ENCODE peak calls at places on chromosomes 12 and 14, in six cellular contexts. B is heart right ventricle; O is A549; X is CD4-positive, alpha-beta memory T cell; Q is stomach; D is HepG2. J is an unnamed sample.

GRCh38 chr14:22088614-22089359 is 415.2 kb upstream of the OR4E1 start:
- DNase-seq in B (no peak), O (no peak), X (no peak), Q (no peak), D (no peak), J (no peak)

GRCh38 chr12:30268036-30268435 is 427.6 kb downstream of the IPO8 start:
- DNase-seq in B (no peak), O (no peak), X (no peak), Q (no peak), D (no peak), J (no peak)

GRCh38 chr14:91872517-91873470 is 5.5 kb upstream of the TC2N start:
- DNase-seq in B (peak; percentile 64), O (peak; percentile 37), X (peak; percentile 72), Q (peak; percentile 94), D (no peak), J (peak; percentile 88)

GRCh38 chr12:10304161-10304574 is 3.5 kb upstream of the KLRD1 start:
- DNase-seq in B (no peak), O (no peak), X (no peak), Q (no peak), D (no peak), J (no peak)

GRCh38 chr12:119318811-119319210 is 15.7 kb upstream of the CCDC60 start:
- DNase-seq in B (no peak), O (no peak), X (no peak), Q (no peak), D (no peak), J (no peak)

GRCh38 chr12:74957231-74957630 is 252.4 kb downstream of the KCNC2 start:
- DNase-seq in B (no peak), O (no peak), X (no peak), Q (no peak), D (no peak), J (no peak)

GRCh38 chr14:93969082-93969828 is 7.1 kb downstream of the ASB2 start:
- DNase-seq in B (peak; percentile 61), O (no peak), X (no peak), Q (no peak), D (no peak), J (no peak)

GRCh38 chr12:49304161-49304560 is 9.2 kb downstream of the PRPH start:
- DNase-seq in B (no peak), O (no peak), X (no peak), Q (no peak), D (no peak), J (peak; percentile 5)

GRCh38 chr12:110913119-110914056 is 7.0 kb downstream of the MYL2 start:
- DNase-seq in B (no peak), O (no peak), X (no peak), Q (no peak), D (no peak), J (no peak)

GRCh38 chr14:49240383-49240782 is 345.8 kb downstream of the RPS29 start:
- DNase-seq in B (no peak), O (no peak), X (no peak), Q (no peak), D (no peak), J (no peak)

GRCh38 chr12:62834406-62834805 is 100.5 kb downstream of the PPM1H start:
- DNase-seq in B (peak; percentile 22), O (no peak), X (no peak), Q (no peak), D (no peak), J (no peak)

GRCh38 chr14:100085451-100085850 is 20.2 kb downstream of the EVL start:
- DNase-seq in B (no peak), O (no peak), X (no peak), Q (no peak), D (no peak), J (no peak)

GRCh38 chr12:26126340-26127284 is 1.8 kb upstream of the BHLHE41 start:
- DNase-seq in B (peak; percentile 89), O (peak; percentile 78), X (no peak), Q (peak; percentile 86), D (peak; percentile 28), J (peak; percentile 94)

GRCh38 chr14:71355324-71356201 is 448.3 kb downstream of the PCNX1 start:
- DNase-seq in B (no peak), O (no peak), X (no peak), Q (peak; percentile 53), D (no peak), J (no peak)

GRCh38 chr14:100771121-100771800 is 44.6 kb downstream of the DLK1 start:
- DNase-seq in B (no peak), O (no peak), X (no peak), Q (no peak), D (peak; percentile 43), J (peak; percentile 64)

GRCh38 chr12:94353130-94353529 is 106.5 kb downstream of the CEP83 start:
- DNase-seq in B (no peak), O (no peak), X (no peak), Q (no peak), D (no peak), J (no peak)
- H3K9me3 ChIP-seq in B (peaks cover 34% of the 10 kb centered on the region), O (peaks cover 57% of the 10 kb centered on the region), X (peaks cover 6% of the 10 kb centered on the region), Q (peaks cover 14% of the 10 kb centered on the region), D (peaks cover 35% of the 10 kb centered on the region), J (peaks cover 6% of the 10 kb centered on the region)

GRCh38 chr12:96206957-96207356 is 12.8 kb downstream of the ELK3 start:
- DNase-seq in B (no peak), O (no peak), X (no peak), Q (no peak), D (no peak), J (no peak)
- H3K27ac ChIP-seq in B (no peak overlapping the region), O (no peak overlapping the region), X (peak overlapping the region; percentile 36), Q (no peak overlapping the region), D (no peak overlapping the region), J (no peak overlapping the region)

DNA sequence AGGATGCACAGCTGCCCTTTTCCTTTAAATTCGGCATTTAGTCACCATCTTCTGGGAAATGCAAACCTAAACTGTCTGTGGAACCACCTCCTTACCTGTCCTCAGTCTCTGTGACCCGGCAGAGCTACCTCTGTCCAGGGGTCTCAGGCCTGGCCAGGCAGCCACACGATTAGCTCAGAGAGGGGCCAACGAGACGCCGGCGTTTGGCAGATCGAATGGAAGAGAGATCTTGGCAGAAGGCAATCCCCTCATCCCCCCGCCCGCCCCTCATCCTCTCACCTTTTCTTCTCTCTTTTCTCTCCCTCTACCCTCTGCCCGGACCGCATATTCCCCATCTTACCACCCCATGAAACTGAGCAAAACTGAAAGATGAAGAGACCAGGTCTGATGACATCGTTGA is 101.0 kb downstream of the PIWIL1 start:
- DNase-seq in B (no peak), O (no peak), X (no peak), Q (no peak), D (no peak), J (peak; percentile 56)
- H3K9me3 ChIP-seq in B (no peaks in the 10 kb centered on the region), O (no peaks in the 10 kb centered on the region), X (no peaks in the 10 kb centered on the region), Q (no peaks in the 10 kb centered on the region), D (no peaks in the 10 kb centered on the region), J (no peaks in the 10 kb centered on the region)

DNA sequence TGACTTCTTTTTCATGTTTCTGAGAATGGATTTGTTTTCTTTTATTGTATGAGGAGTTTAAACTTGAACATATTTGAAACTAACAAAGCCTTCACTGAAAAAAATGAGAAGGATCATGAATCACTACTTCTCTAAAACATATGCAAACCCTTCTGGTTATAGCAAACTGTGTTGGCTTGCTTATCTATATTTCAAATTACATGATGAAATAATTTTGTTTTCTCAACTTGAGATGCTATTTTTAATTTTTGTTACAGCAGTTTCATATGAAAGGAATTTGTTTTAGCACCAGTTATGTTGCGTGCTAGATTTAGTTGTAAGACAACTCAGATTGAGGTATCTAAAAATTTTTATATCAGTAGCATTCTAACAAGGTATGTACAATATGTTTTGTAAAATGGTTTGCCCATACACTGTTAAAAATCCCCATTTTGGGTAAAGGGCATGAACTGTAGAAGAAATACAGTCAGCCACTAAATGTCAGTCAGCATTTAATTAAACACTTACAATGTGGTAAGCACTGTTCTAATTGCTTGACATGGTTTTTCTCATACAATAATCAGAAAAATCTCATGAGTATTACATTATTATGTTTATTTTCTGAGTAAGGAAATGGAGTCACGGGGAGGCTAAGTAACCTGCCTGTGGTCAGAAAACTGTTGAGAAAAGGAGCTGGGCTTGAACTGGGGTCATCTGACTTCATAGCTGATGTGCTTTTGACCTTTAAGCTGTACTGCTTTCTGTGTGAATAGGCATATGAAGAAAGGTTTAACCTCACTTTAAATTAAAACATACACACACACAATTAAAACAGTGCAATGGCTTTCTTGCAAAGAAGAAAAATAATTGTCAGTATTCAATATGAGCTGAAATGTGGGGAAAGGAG is 105.7 kb downstream of the PLEKHA5 start:
- DNase-seq in B (no peak), O (no peak), X (no peak), Q (no peak), D (peak; percentile 12), J (no peak)
- H3K27ac ChIP-seq in B (peak overlapping the region; percentile 76), O (no peak overlapping the region), X (no peak overlapping the region), Q (no peak overlapping the region), D (no peak overlapping the region), J (peak overlapping the region; percentile 84)

DNA sequence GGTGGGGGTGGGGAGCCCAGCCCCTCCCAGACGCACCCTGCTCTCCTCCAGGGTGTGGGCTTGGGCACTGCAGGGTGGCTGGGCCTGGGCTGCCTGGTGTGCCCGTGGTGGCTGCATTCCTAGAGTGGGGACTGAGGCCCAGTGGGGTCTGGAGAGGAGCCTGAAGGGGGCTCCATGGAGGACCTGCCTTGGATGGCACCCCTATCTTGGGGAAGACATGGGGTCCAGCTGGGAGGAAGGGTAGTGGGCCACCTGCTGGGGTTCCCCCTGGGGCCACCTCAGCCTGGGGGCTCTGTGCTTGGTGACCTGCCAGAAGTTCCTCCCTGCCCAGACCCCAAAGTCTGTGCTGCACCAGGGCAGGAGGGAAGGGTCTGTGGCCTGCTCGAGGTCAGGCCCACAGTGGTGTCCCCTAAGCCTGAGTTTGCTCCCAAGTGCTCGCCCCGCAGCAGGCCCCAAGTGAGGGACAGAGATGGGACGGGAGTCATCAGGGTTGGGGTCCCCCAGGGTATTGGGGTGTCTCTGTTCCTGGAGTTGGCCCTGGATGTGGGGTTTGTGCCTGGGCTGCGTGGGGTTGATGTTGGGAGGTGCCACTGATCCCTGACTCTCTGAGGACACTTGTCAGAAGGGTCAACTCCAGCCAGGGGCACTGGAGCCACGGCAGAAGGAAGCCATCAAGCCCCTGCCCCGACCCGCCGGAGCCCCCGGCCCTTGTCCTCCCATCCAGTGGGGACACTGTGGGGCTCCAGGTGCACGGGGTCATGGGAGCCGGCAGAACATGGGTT is 382.9 kb downstream of the TMEM121 start:
- DNase-seq in B (no peak), O (no peak), X (no peak), Q (no peak), D (no peak), J (no peak)
- H3K9me3 ChIP-seq in B (no peaks in the 10 kb centered on the region), O (no peaks in the 10 kb centered on the region), X (no peaks in the 10 kb centered on the region), Q (no peaks in the 10 kb centered on the region), D (no peaks in the 10 kb centered on the region), J (no peaks in the 10 kb centered on the region)

GRCh38 chr14:38255408-38255672 is 553 bp downstream of the CLEC14A start:
- DNase-seq in B (no peak), O (no peak), X (no peak), Q (no peak), D (no peak), J (peak; percentile 28)
- H3K27ac ChIP-seq in B (peak overlapping the region; percentile 95), O (no peak overlapping the region), X (no peak overlapping the region), Q (peak overlapping the region; percentile 51), D (no peak overlapping the region), J (no peak overlapping the region)

DNA sequence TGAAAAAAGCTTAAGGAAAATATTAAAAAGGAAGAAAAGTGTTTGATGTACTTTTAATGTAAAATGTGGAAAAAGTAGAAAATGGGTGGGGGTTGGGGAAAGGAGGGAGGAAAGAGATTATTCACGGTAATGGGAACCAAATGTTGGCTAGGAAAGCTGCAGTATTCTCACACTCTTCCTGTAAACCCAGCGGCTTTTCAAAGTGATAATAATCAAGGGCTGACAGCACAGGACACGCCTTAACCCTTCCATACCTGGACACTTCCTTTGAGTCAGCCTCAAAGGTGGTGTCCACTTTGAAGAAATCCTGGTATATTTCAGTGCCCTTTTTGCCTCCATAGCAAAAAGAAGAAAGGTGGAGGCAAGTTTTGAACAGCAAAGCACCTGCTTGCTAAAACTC is 139.2 kb downstream of the TGFB3 start:
- DNase-seq in B (no peak), O (no peak), X (no peak), Q (no peak), D (no peak), J (no peak)
- H3K9me3 ChIP-seq in B (no peaks in the 10 kb centered on the region), O (no peaks in the 10 kb centered on the region), X (no peaks in the 10 kb centered on the region), Q (no peaks in the 10 kb centered on the region), D (no peaks in the 10 kb centered on the region), J (no peaks in the 10 kb centered on the region)

GRCh38 chr14:68395585-68395984 is 397.3 kb downstream of the ZFP36L1 start:
- DNase-seq in B (no peak), O (no peak), X (no peak), Q (no peak), D (no peak), J (peak; percentile 63)
- H3K27ac ChIP-seq in B (peak overlapping the region; percentile 65), O (peak overlapping the region; percentile 77), X (no peak overlapping the region), Q (no peak overlapping the region), D (no peak overlapping the region), J (peak overlapping the region; percentile 33)